ENCODE peak calls at places on chromosomes 6 and 20, in five cellular contexts. One of them, this sample, is unnamed.

GRCh38 chr20:44461142-44461802 is 14.4 kb upstream of the TTPAL start:
- DNase-seq in HCT116: no peak
- DNase-seq in heart left ventricle: no peak
- DNase-seq in A549: no peak
- DNase-seq in body of pancreas: no peak
- DNase-seq in this sample: no peak

GRCh38 chr20:58028123-58028522 is 200.3 kb downstream of the ANKRD60 start:
- DNase-seq in HCT116: no peak
- DNase-seq in heart left ventricle: no peak
- DNase-seq in A549: no peak
- DNase-seq in body of pancreas: no peak
- DNase-seq in this sample: no peak

GRCh38 chr20:48107560-48107959 is 322.3 kb upstream of the SULF2 start:
- DNase-seq in HCT116: no peak
- DNase-seq in heart left ventricle: no peak
- DNase-seq in A549: no peak
- DNase-seq in body of pancreas: no peak
- DNase-seq in this sample: no peak

GRCh38 chr6:165641672-165642156 is 21.3 kb downstream of the PDE10A start:
- DNase-seq in HCT116: no peak
- DNase-seq in heart left ventricle: no peak
- DNase-seq in A549: no peak
- DNase-seq in body of pancreas: no peak
- DNase-seq in this sample: no peak

GRCh38 chr20:2509794-2510193 is 1.1 kb upstream of the ZNF343 start:
- DNase-seq in HCT116: no peak
- DNase-seq in heart left ventricle: no peak
- DNase-seq in A549: no peak
- DNase-seq in body of pancreas: no peak
- DNase-seq in this sample: no peak

GRCh38 chr20:35603695-35604443 is 11.8 kb upstream of the SPAG4 start:
- DNase-seq in HCT116: no peak
- DNase-seq in heart left ventricle: no peak
- DNase-seq in A549: no peak
- DNase-seq in body of pancreas: no peak
- DNase-seq in this sample: peak; percentile 35

GRCh38 chr20:59807909-59808728 is 125.3 kb downstream of the SYCP2 start:
- DNase-seq in HCT116: no peak
- DNase-seq in heart left ventricle: no peak
- DNase-seq in A549: no peak
- DNase-seq in body of pancreas: no peak
- DNase-seq in this sample: no peak

GRCh38 chr20:382291-383115 is 1.9 kb downstream of the TRIB3 start:
- DNase-seq in HCT116: no peak
- DNase-seq in heart left ventricle: no peak
- DNase-seq in A549: no peak
- DNase-seq in body of pancreas: no peak
- DNase-seq in this sample: no peak

GRCh38 chr20:62536731-62537401 is 61.1 kb upstream of the GATA5 start:
- DNase-seq in HCT116: no peak
- DNase-seq in heart left ventricle: no peak
- DNase-seq in A549: no peak
- DNase-seq in body of pancreas: no peak
- DNase-seq in this sample: no peak

GRCh38 chr6:108651781-108652227 is 91.1 kb downstream of the FOXO3 start:
- DNase-seq in HCT116: no peak
- DNase-seq in heart left ventricle: no peak
- DNase-seq in A549: no peak
- DNase-seq in body of pancreas: peak; percentile 42
- DNase-seq in this sample: no peak

GRCh38 chr20:52476074-52476751 is 284.6 kb upstream of the ZFP64 start:
- DNase-seq in HCT116: no peak
- DNase-seq in heart left ventricle: no peak
- DNase-seq in A549: no peak
- DNase-seq in body of pancreas: no peak
- DNase-seq in this sample: no peak

GRCh38 chr6:161836643-161837448 is 563.0 kb upstream of the AGPAT4 start:
- DNase-seq in HCT116: peak; percentile 7
- DNase-seq in heart left ventricle: no peak
- DNase-seq in A549: no peak
- DNase-seq in body of pancreas: peak; percentile 30
- DNase-seq in this sample: no peak

GRCh38 chr6:35294308-35294945 is 3.2 kb upstream of the DEF6 start:
- DNase-seq in HCT116: peak; percentile 23
- DNase-seq in heart left ventricle: no peak
- DNase-seq in A549: peak; percentile 65
- DNase-seq in body of pancreas: peak; percentile 50
- DNase-seq in this sample: no peak

GRCh38 chr20:43921227-43921780 is 6.7 kb downstream of the TOX2 start:
- DNase-seq in HCT116: no peak
- DNase-seq in heart left ventricle: no peak
- DNase-seq in A549: no peak
- DNase-seq in body of pancreas: no peak
- DNase-seq in this sample: peak; percentile 5

GRCh38 chr6:1316482-1317220 is 4.8 kb downstream of the FOXQ1 start:
- DNase-seq in HCT116: no peak
- DNase-seq in heart left ventricle: no peak
- DNase-seq in A549: no peak
- DNase-seq in body of pancreas: peak; percentile 27
- DNase-seq in this sample: no peak

GRCh38 chr6:156347251-156348049 is 429.7 kb upstream of the ARID1B start:
- DNase-seq in HCT116: no peak
- DNase-seq in heart left ventricle: no peak
- DNase-seq in A549: no peak
- DNase-seq in body of pancreas: no peak
- DNase-seq in this sample: no peak

GRCh38 chr6:28789553-28790083 is 134.2 kb downstream of the TRIM27 start:
- DNase-seq in HCT116: peak; percentile 68
- DNase-seq in heart left ventricle: no peak
- DNase-seq in A549: no peak
- DNase-seq in body of pancreas: no peak
- DNase-seq in this sample: no peak

GRCh38 chr20:63230800-63231268 is 4.9 kb upstream of the BIRC7 start:
- DNase-seq in HCT116: no peak
- DNase-seq in heart left ventricle: peak; percentile 70
- DNase-seq in A549: no peak
- DNase-seq in body of pancreas: peak; percentile 50
- DNase-seq in this sample: peak; percentile 60

GRCh38 chr6:49088631-49089030 is 374.4 kb downstream of the MMUT start:
- DNase-seq in HCT116: no peak
- DNase-seq in heart left ventricle: no peak
- DNase-seq in A549: no peak
- DNase-seq in body of pancreas: no peak
- DNase-seq in this sample: no peak

GRCh38 chr6:142458857-142459256 is 157.1 kb downstream of the ADGRG6 start:
- DNase-seq in HCT116: no peak
- DNase-seq in heart left ventricle: no peak
- DNase-seq in A549: no peak
- DNase-seq in body of pancreas: no peak
- DNase-seq in this sample: no peak

GRCh38 chr20:44019638-44020335 is 105.1 kb downstream of the TOX2 start:
- DNase-seq in HCT116: no peak
- DNase-seq in heart left ventricle: no peak
- DNase-seq in A549: no peak
- DNase-seq in body of pancreas: no peak
- DNase-seq in this sample: no peak

GRCh38 chr20:14984768-14985622 is 647.6 kb upstream of the FLRT3 start:
- DNase-seq in HCT116: no peak
- DNase-seq in heart left ventricle: no peak
- DNase-seq in A549: no peak
- DNase-seq in body of pancreas: no peak
- DNase-seq in this sample: no peak

GRCh38 chr20:15613530-15613929 is 959.7 kb downstream of the KIF16B start:
- DNase-seq in HCT116: no peak
- DNase-seq in heart left ventricle: no peak
- DNase-seq in A549: no peak
- DNase-seq in body of pancreas: peak; percentile 30
- DNase-seq in this sample: no peak

DNA sequence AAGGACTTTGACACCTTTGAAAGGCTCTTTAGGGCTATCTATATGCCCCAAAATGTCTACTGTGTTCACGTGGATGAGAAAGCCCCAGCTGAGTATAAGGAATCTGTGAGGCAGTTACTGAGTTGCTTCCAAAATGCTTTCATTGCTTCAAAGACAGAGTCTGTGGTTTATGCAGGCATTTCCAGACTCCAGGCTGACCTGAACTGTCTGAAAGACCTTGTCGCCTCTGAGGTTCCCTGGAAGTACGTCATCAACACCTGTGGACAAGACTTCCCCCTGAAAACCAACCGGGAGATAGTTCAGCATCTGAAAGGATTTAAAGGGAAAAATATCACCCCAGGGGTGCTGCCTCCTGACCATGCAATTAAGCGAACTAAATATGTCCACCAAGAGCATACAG is 65.2 kb downstream of the GCNT2 start:
- DNase-seq in HCT116: no peak
- DNase-seq in heart left ventricle: no peak
- DNase-seq in A549: no peak
- DNase-seq in body of pancreas: no peak
- DNase-seq in this sample: no peak
- H3K4me1 ChIP-seq in HCT116: no peaks in the 10 kb centered on the region
- H3K4me1 ChIP-seq in heart left ventricle: peaks cover 21% of the 10 kb centered on the region
- H3K4me1 ChIP-seq in A549: no peaks in the 10 kb centered on the region
- H3K4me1 ChIP-seq in body of pancreas: peaks cover 31% of the 10 kb centered on the region
- H3K4me1 ChIP-seq in this sample: no peaks in the 10 kb centered on the region

DNA sequence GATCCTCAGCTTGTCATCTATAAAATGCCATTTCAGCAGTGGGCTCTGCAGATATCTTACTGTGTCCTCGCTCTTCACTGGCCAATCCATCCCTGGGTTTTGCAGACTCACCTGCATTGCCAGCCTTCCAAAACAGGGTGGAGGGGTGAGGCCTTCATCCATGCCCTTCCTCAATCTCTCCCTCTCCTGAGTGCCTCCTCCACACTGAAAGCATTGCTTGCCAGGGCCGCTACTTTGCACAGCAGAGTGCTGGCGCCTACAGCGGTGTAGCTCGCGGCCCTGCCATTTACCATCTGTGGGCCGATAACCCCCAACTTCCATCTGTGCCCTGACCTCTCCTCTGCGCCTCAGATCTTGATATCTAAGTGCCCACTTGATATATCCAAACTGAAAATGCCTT is 29.4 kb downstream of the TM9SF4 start:
- DNase-seq in HCT116: no peak
- DNase-seq in heart left ventricle: no peak
- DNase-seq in A549: no peak
- DNase-seq in body of pancreas: no peak
- DNase-seq in this sample: peak; percentile 6
- TF ChIP-seq POLR2A in HCT116: no peak
- TF ChIP-seq POLR2A in heart left ventricle: no peak
- TF ChIP-seq POLR2A in A549: no peak
- TF ChIP-seq POLR2A in body of pancreas: no peak
- TF ChIP-seq POLR2A in this sample: no peak

DNA sequence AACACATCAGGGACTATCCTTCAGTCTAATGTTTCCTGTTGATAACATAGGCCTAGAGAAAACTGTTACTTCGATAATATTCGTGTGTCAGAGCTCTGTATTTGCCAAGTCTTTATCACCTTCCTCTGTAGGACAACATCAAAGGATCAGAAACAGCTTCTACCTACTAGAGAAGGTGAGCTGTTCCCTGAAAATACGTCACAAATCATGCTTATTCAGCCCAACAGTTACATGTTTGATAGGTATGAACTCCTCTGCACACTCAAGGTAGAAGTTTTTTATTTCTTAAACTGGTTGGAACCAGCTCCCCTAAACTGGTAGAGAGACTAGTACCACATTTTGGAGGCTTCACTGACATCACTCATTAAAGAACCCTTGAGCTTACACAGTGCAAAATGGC is 153.1 kb upstream of the PRND start:
- DNase-seq in HCT116: no peak
- DNase-seq in heart left ventricle: no peak
- DNase-seq in A549: no peak
- DNase-seq in body of pancreas: no peak
- DNase-seq in this sample: no peak
- H3K4me1 ChIP-seq in HCT116: no peaks in the 10 kb centered on the region
- H3K4me1 ChIP-seq in heart left ventricle: no peaks in the 10 kb centered on the region
- H3K4me1 ChIP-seq in A549: peaks cover 36% of the 10 kb centered on the region
- H3K4me1 ChIP-seq in body of pancreas: no peaks in the 10 kb centered on the region
- H3K4me1 ChIP-seq in this sample: no peaks in the 10 kb centered on the region

GRCh38 chr20:20089018-20089417 is 36.7 kb downstream of the CFAP61 start:
- DNase-seq in HCT116: no peak
- DNase-seq in heart left ventricle: no peak
- DNase-seq in A549: no peak
- DNase-seq in body of pancreas: no peak
- DNase-seq in this sample: no peak
- TF ChIP-seq POLR2A in HCT116: no peak
- TF ChIP-seq POLR2A in heart left ventricle: peak; percentile 35
- TF ChIP-seq POLR2A in A549: no peak
- TF ChIP-seq POLR2A in body of pancreas: no peak
- TF ChIP-seq POLR2A in this sample: no peak

DNA sequence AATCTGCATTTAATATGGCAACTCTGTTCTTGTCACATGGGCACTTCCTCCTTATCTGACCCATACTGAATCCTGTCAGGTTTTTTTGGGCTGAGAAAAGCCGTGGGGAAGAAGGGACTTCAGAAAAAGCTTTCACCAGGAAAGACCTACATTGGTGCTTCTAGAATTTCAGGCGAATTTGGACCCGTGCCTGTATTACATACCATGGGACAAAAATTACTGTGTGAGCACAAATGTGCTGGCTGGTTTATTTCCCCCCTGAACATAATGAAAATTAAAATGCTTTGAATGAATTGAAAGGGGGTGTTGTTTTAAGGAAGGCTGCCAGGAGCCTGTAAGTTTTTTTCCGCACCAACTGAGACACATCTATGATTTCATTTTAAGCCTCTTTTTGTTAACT is 29.6 kb downstream of the CAP2 start:
- DNase-seq in HCT116: no peak
- DNase-seq in heart left ventricle: no peak
- DNase-seq in A549: no peak
- DNase-seq in body of pancreas: no peak
- DNase-seq in this sample: no peak
- H3K4me1 ChIP-seq in HCT116: no peaks in the 10 kb centered on the region
- H3K4me1 ChIP-seq in heart left ventricle: peaks cover 18% of the 10 kb centered on the region
- H3K4me1 ChIP-seq in A549: peaks cover 30% of the 10 kb centered on the region
- H3K4me1 ChIP-seq in body of pancreas: no peaks in the 10 kb centered on the region
- H3K4me1 ChIP-seq in this sample: no peaks in the 10 kb centered on the region

GRCh38 chr6:70538364-70538763 is 28.4 kb upstream of the SDHAF4 start:
- DNase-seq in HCT116: no peak
- DNase-seq in heart left ventricle: no peak
- DNase-seq in A549: no peak
- DNase-seq in body of pancreas: no peak
- DNase-seq in this sample: no peak
- TF ChIP-seq POLR2A in HCT116: no peak
- TF ChIP-seq POLR2A in heart left ventricle: no peak
- TF ChIP-seq POLR2A in A549: no peak
- TF ChIP-seq POLR2A in body of pancreas: no peak
- TF ChIP-seq POLR2A in this sample: no peak

DNA sequence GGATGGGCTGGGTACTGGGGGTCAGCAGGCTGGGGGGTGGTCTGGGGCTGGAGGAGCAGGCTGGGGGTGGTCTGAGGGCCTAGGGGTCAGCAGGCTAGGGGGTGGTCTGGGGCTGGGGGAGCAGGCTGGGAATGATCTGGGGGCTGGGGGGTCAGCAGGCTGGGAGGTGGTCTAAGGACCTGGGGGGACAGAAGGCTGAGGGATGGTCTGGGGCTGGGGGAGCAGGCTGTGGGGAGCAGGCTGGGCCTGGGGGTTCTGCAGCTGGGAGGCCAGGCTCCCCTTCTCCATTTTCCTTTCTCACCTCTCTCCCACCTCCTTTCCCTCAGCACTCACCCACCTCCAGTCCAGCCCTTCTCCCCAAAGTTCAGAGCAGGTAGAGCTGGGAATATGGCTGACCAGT is 114.2 kb downstream of the PSMB1 start:
- DNase-seq in HCT116: no peak
- DNase-seq in heart left ventricle: no peak
- DNase-seq in A549: no peak
- DNase-seq in body of pancreas: no peak
- DNase-seq in this sample: no peak
- H3K4me1 ChIP-seq in HCT116: no peaks in the 10 kb centered on the region
- H3K4me1 ChIP-seq in heart left ventricle: peaks cover 8% of the 10 kb centered on the region
- H3K4me1 ChIP-seq in A549: peaks cover 6% of the 10 kb centered on the region
- H3K4me1 ChIP-seq in body of pancreas: peaks cover 9% of the 10 kb centered on the region
- H3K4me1 ChIP-seq in this sample: peaks cover 15% of the 10 kb centered on the region